ENCODE peak calls at places on chromosomes 4 and X, in eight cellular contexts. I is RWPE1; B is HL-60; Q is cardiac fibroblast; A is activated naive CD4-positive, alpha-beta T cell treated with anti-CD3 and anti-CD28 coated beads for 36 hours; X is NCI-H460; Y is ovary; Z is transverse colon. P is an unnamed sample.

GRCh38 chrX:12894074-12894691 is 12.2 kb upstream of the TLR8 start:
- DNase-seq in X (peak), A (peak), I (peak), Z (peak), Y (peak), B (no peak), Q (peak), P (peak)

GRCh38 chr4:114598191-114599121 is at the start of gene UGT8:
- DNase-seq in Z (peak), X (peak), B (no peak), A (peak), I (peak), Q (peak), Y (peak), P (peak)

GRCh38 chrX:23634181-23634580 is 33.1 kb upstream of the PRDX4 start:
- DNase-seq in B (no peak), Z (no peak), A (no peak), I (no peak), X (peak), Q (peak), Y (no peak), P (no peak)

GRCh38 chrX:12583543-12583942 is 207.7 kb upstream of the PRPS2 start:
- DNase-seq in I (no peak), Z (no peak), Q (no peak), B (no peak), Y (no peak), X (no peak), A (no peak), P (no peak)

GRCh38 chr4:109155682-109156243 is 146.7 kb downstream of the COL25A1 start:
- DNase-seq in A (no peak), Z (no peak), B (no peak), Q (peak), X (no peak), I (no peak), Y (no peak), P (no peak)

GRCh38 chr4:73223258-73223651 is 35.3 kb downstream of the ANKRD17 start:
- DNase-seq in Y (no peak), A (no peak), I (no peak), Q (no peak), B (no peak), Z (no peak), X (no peak), P (no peak)

GRCh38 chr4:16516796-16517413 is 290.6 kb upstream of the TAPT1 start:
- DNase-seq in A (no peak), Z (no peak), B (no peak), Q (peak), X (no peak), Y (peak), I (no peak), P (no peak)

GRCh38 chr4:1777822-1778641 is 15.1 kb upstream of the FGFR3 start:
- DNase-seq in I (peak), Q (no peak), X (no peak), Y (no peak), Z (no peak), A (no peak), B (no peak), P (no peak)

GRCh38 chrX:27674491-27674890 is 84.3 kb downstream of the DCAF8L2 start:
- DNase-seq in B (no peak), I (peak), Q (no peak), Y (no peak), Z (no peak), X (no peak), A (no peak), P (no peak)

GRCh38 chrX:53442322-53442631 is 8.1 kb upstream of the HSD17B10 start:
- DNase-seq in Y (no peak), Z (no peak), X (no peak), Q (no peak), I (no peak), B (peak), A (no peak), P (no peak)

GRCh38 chr4:128462104-128462783 is 174.6 kb upstream of the PGRMC2 start:
- DNase-seq in I (no peak), X (no peak), Z (no peak), A (no peak), B (no peak), Y (no peak), Q (no peak), P (no peak)